ENCODE peak calls at places on chromosome 15, in ten cellular contexts. S is NCI-H1694; G is NCI-H460; E is activated naive CD8-positive, alpha-beta T cell treated with anti-CD3 and anti-CD28 coated beads, Interleukin-2, amount 50 U/mL, for 24 hours; U is activated T-cell treated with anti-CD3 and anti-CD28 coated beads for 4 hours; M is activated T-helper 1 cell treated with anti-CD3 and anti-CD28 coated beads, Interleukin-2, amount 50 U/mL, for 16 hours; K is NCI-H1417; C is endothelial cell of umbilical vein; R is aorta; Z is AML-193. F is an unnamed sample.

GRCh38 chr15:58457466-58457965 is 25.7 kb downstream of the LIPC start:
- DNase-seq in E (peak), C (no peak), Z (no peak), G (no peak), M (no peak), R (no peak), U (no peak), K (no peak), S (no peak), F (no peak)

GRCh38 chr15:28459279-28459678 is 73.5 kb downstream of the GOLGA8G start:
- DNase-seq in R (no peak), S (no peak), K (no peak), C (no peak), Z (no peak), E (no peak), G (no peak), U (no peak), M (no peak), F (no peak)

GRCh38 chr15:41490355-41490754 is 3.3 kb upstream of the ITPKA start:
- DNase-seq in Z (no peak), K (no peak), G (peak), S (no peak), M (no peak), U (no peak), R (no peak), E (no peak), C (peak), F (no peak)

GRCh38 chr15:59616390-59616789 is 4.8 kb downstream of the GCNT3 start:
- DNase-seq in E (no peak), S (no peak), K (peak), G (no peak), Z (no peak), R (no peak), M (no peak), U (no peak), C (no peak), F (no peak)

GRCh38 chr15:72491768-72492167 is 17.6 kb downstream of the ARIH1 start:
- DNase-seq in U (no peak), R (no peak), C (peak), K (no peak), E (no peak), M (no peak), S (no peak), Z (no peak), G (peak), F (no peak)

GRCh38 chr15:75961332-75961731 is 50.9 kb downstream of the NRG4 start:
- DNase-seq in C (no peak), M (no peak), S (no peak), E (no peak), Z (no peak), R (no peak), G (no peak), K (no peak), U (no peak), F (no peak)

GRCh38 chr15:55599384-55599783 is 11.2 kb upstream of the PYGO1 start:
- DNase-seq in K (no peak), U (no peak), M (no peak), Z (no peak), G (no peak), S (no peak), R (no peak), C (no peak), E (no peak), F (no peak)

GRCh38 chr15:73959801-73960200 is 32.3 kb downstream of the STOML1 start:
- DNase-seq in U (no peak), G (no peak), C (no peak), R (no peak), E (no peak), Z (no peak), M (no peak), K (no peak), S (no peak), F (peak)

GRCh38 chr15:32677238-32677750 is 35.8 kb downstream of the SCG5 start:
- DNase-seq in R (no peak), E (no peak), S (no peak), G (no peak), C (no peak), M (no peak), U (no peak), Z (no peak), K (peak), F (no peak)

GRCh38 chr15:64693134-64693533 is 82.3 kb downstream of the RBPMS2 start:
- DNase-seq in Z (no peak), S (no peak), E (no peak), U (no peak), C (no peak), K (no peak), M (no peak), R (peak), G (no peak), F (no peak)

GRCh38 chr15:33279613-33280205 is 31.1 kb upstream of the RYR3 start:
- DNase-seq in M (no peak), U (no peak), R (no peak), E (no peak), K (no peak), S (no peak), G (no peak), Z (no peak), C (peak), F (no peak)

GRCh38 chr15:39195988-39196486 is 384.8 kb upstream of the THBS1 start:
- DNase-seq in U (no peak), E (no peak), S (no peak), K (no peak), C (peak), Z (no peak), G (no peak), M (no peak), R (no peak), F (peak)